ENCODE peak calls at places on chromosome 5, in eight cellular contexts. K, Y, I, F, L, N, U and S are unnamed samples.
A peak's percentile ranks its signal among the peaks of the same experiment; 100 is the strongest.

GRCh38 chr5:103562084-103562452 is 521 bp downstream of the NUDT12 start:
- DNase-seq in L (no peak), U (no peak), Y (no peak), F (no peak), K (no peak), I (no peak), N (no peak), S (no peak)

GRCh38 chr5:12125895-12126294 is 221.6 kb upstream of the CTNND2 start:
- DNase-seq in U (no peak), K (no peak), Y (no peak), L (no peak), N (no peak), F (no peak), I (no peak), S (no peak)

GRCh38 chr5:113166285-113166684 is 189.7 kb downstream of the DCP2 start:
- DNase-seq in U (no peak), N (no peak), K (no peak), F (peak; percentile 95), L (no peak), Y (peak; percentile 36), I (no peak), S (no peak)

GRCh38 chr5:173198049-173198448 is 37.0 kb downstream of the NKX2-5 start:
- DNase-seq in K (no peak), Y (no peak), F (no peak), L (no peak), U (no peak), I (no peak), N (no peak), S (no peak)

GRCh38 chr5:89320441-89320840 is 437.5 kb upstream of the MEF2C start:
- DNase-seq in Y (no peak), I (no peak), K (no peak), F (no peak), L (no peak), U (no peak), N (no peak), S (no peak)

GRCh38 chr5:67855523-67855922 is 360.0 kb upstream of the PIK3R1 start:
- DNase-seq in U (no peak), K (no peak), N (no peak), I (no peak), Y (no peak), L (no peak), F (no peak), S (no peak)

GRCh38 chr5:31901807-31902530 is 263.0 kb downstream of the PDZD2 start:
- DNase-seq in I (no peak), F (no peak), K (no peak), U (no peak), N (no peak), L (no peak), Y (no peak), S (no peak)

GRCh38 chr5:56055287-56055686 is 60.5 kb upstream of the IL6ST start:
- DNase-seq in K (no peak), N (no peak), I (no peak), U (no peak), F (peak; percentile 46), L (no peak), Y (no peak), S (no peak)

GRCh38 chr5:6228257-6229250 is 149.8 kb downstream of the MED10 start:
- DNase-seq in U (no peak), I (no peak), Y (no peak), N (no peak), K (no peak), L (no peak), F (no peak), S (no peak)

GRCh38 chr5:105696440-105696839 is 1974.3 kb downstream of the EFNA5 start:
- DNase-seq in K (no peak), F (peak; percentile 6), U (no peak), L (no peak), Y (no peak), N (no peak), I (no peak), S (no peak)

GRCh38 chr5:157558089-157558595 is 17.4 kb downstream of the ADAM19 start:
- DNase-seq in N (no peak), F (peak; percentile 86), Y (peak; percentile 58), K (no peak), L (no peak), I (no peak), U (no peak), S (peak; percentile 4)

GRCh38 chr5:61840354-61840753 is 465.7 kb upstream of the KIF2A start:
- DNase-seq in I (no peak), U (no peak), N (no peak), K (no peak), L (no peak), Y (no peak), F (no peak), S (no peak)

GRCh38 chr5:33146916-33147315 is 293.8 kb upstream of the TARS1 start:
- DNase-seq in I (no peak), F (peak; percentile 67), K (no peak), Y (no peak), L (no peak), U (no peak), N (no peak), S (no peak)

GRCh38 chr5:43041131-43041668 is 1.1 kb upstream of the ANXA2R start:
- DNase-seq in I (peak; percentile 58), Y (no peak), U (peak; percentile 84), N (peak; percentile 52), K (peak; percentile 86), F (no peak), L (peak; percentile 44), S (peak; percentile 74)

GRCh38 chr5:40551706-40552557 is 127.8 kb upstream of the PTGER4 start:
- DNase-seq in F (peak; percentile 98), K (no peak), U (no peak), I (peak; percentile 79), L (no peak), Y (peak; percentile 86), N (no peak), S (no peak)

GRCh38 chr5:9059920-9060691 is 485.8 kb downstream of the SEMA5A start:
- DNase-seq in F (peak; percentile 99), N (no peak), U (no peak), K (no peak), I (peak; percentile 93), L (no peak), Y (peak; percentile 89), S (no peak)

GRCh38 chr5:34735436-34736426 is 79.6 kb downstream of the RAI14 start:
- DNase-seq in K (no peak), I (peak; percentile 54), N (no peak), Y (peak; percentile 41), L (no peak), U (no peak), F (peak; percentile 80), S (no peak)

GRCh38 chr5:78360674-78361225 is 333 bp downstream of the SCAMP1 start:
- DNase-seq in F (no peak), I (no peak), Y (peak; percentile 52), K (peak; percentile 83), L (peak; percentile 66), U (peak; percentile 69), N (peak; percentile 73), S (peak; percentile 53)

GRCh38 chr5:154367101-154367500 is 78.7 kb upstream of the SAP30L start:
- DNase-seq in F (peak; percentile 87), K (no peak), I (no peak), L (no peak), N (no peak), Y (no peak), U (no peak), S (no peak)

GRCh38 chr5:107652839-107653607 is 17.7 kb downstream of the EFNA5 start:
- DNase-seq in U (peak; percentile 12), K (peak; percentile 6), N (no peak), Y (no peak), I (no peak), F (no peak), L (no peak), S (peak; percentile 36)

GRCh38 chr5:76813982-76814562 is 4.8 kb upstream of the F2RL1 start:
- DNase-seq in N (no peak), F (peak; percentile 98), Y (peak; percentile 70), K (no peak), I (no peak), L (no peak), U (no peak), S (no peak)

GRCh38 chr5:2184563-2185540 is 302.1 kb upstream of the IRX4 start:
- DNase-seq in K (no peak), N (no peak), F (no peak), U (no peak), I (no peak), Y (no peak), L (no peak), S (no peak)

GRCh38 chr5:163585206-163585605 is 79.8 kb downstream of the MAT2B start:
- DNase-seq in Y (peak; percentile 76), L (no peak), F (peak; percentile 95), I (no peak), U (no peak), K (no peak), N (no peak), S (no peak)

GRCh38 chr5:139131881-139132480 is 66.2 kb downstream of the SIL1 start:
- DNase-seq in F (peak; percentile 16), I (no peak), K (no peak), L (no peak), U (peak; percentile 23), Y (no peak), N (no peak), S (no peak)

GRCh38 chr5:160800375-160800774 is 51.6 kb downstream of the ATP10B start:
- DNase-seq in K (peak; percentile 13), F (no peak), U (no peak), N (no peak), I (no peak), Y (no peak), L (no peak), S (no peak)

GRCh38 chr5:170681013-170681433 is 102.5 kb upstream of the GABRP start:
- DNase-seq in Y (peak; percentile 81), K (peak; percentile 7), N (no peak), F (peak; percentile 28), U (no peak), I (no peak), L (no peak), S (no peak)

GRCh38 chr5:97488126-97488668 is 305.1 kb upstream of the RIOK2 start:
- DNase-seq in U (no peak), N (no peak), K (no peak), I (no peak), F (no peak), L (no peak), Y (no peak), S (no peak)

GRCh38 chr5:125794922-125795321 is 628.3 kb upstream of the GRAMD2B start:
- DNase-seq in N (no peak), K (no peak), L (no peak), F (no peak), U (no peak), Y (no peak), I (no peak), S (no peak)

GRCh38 chr5:67983251-67983941 is 232.2 kb upstream of the PIK3R1 start:
- DNase-seq in L (no peak), I (peak; percentile 57), F (peak; percentile 72), Y (peak; percentile 56), K (no peak), U (no peak), N (no peak), S (no peak)